ENCODE peak calls at places on chromosomes 4 and X, in four cellular contexts. L, G, J and N are unnamed samples.

GRCh38 chrX:44036336-44036735 is 63.1 kb upstream of the NDP start:
- DNase-seq in J (peak), L (no peak), G (peak), N (no peak)

GRCh38 chrX:17613979-17614572 is 123.2 kb upstream of the SCML1 start:
- DNase-seq in G (peak), J (peak), L (no peak), N (no peak)

GRCh38 chr4:94140998-94141397 is 66.7 kb upstream of the SMARCAD1 start:
- DNase-seq in J (no peak), G (no peak), L (no peak), N (no peak)

GRCh38 chr4:77263247-77263646 is 106.2 kb downstream of the CCNG2 start:
- DNase-seq in L (no peak), J (no peak), G (peak), N (no peak)

GRCh38 chrX:38335382-38335781 is 8.1 kb upstream of the RPGR start:
- DNase-seq in G (no peak), J (no peak), L (no peak), N (no peak)

GRCh38 chrX:41507899-41508298 is 60.8 kb downstream of the NYX start:
- DNase-seq in J (no peak), G (peak), L (no peak), N (no peak)

GRCh38 chr4:106502106-106502699 is 133.6 kb upstream of the GIMD1 start:
- DNase-seq in G (peak), L (peak), J (peak), N (peak)

GRCh38 chr4:10587697-10588096 is 96.9 kb downstream of the CLNK start:
- DNase-seq in G (no peak), L (no peak), J (peak), N (no peak)

GRCh38 chr4:54228563-54229501 is at the start of gene PDGFRA:
- DNase-seq in L (peak), G (peak), J (peak), N (peak)

GRCh38 chrX:119984652-119985051 is 41.1 kb upstream of the NKAP start:
- DNase-seq in L (no peak), J (no peak), G (no peak), N (no peak)

GRCh38 chr4:15851969-15852368 is 73.8 kb downstream of the CD38 start:
- DNase-seq in J (no peak), L (no peak), G (no peak), N (no peak)

GRCh38 chr4:84920591-84920990 is 45.9 kb downstream of the WDFY3 start:
- DNase-seq in G (peak), J (no peak), L (no peak), N (no peak)

GRCh38 chr4:52377563-52377962 is 281.5 kb downstream of the USP46 start:
- DNase-seq in G (no peak), J (peak), L (peak), N (no peak)

GRCh38 chr4:82710202-82710929 is 88.2 kb downstream of the SCD5 start:
- DNase-seq in L (peak), J (peak), G (no peak), N (no peak)

GRCh38 chrX:128543114-128543513 is 490.9 kb upstream of the ACTRT1 start:
- DNase-seq in G (no peak), L (no peak), J (no peak), N (no peak)
- H3K56ac ChIP-seq in G (no peak), L (no peak), J (no peak), N (no peak)

DNA sequence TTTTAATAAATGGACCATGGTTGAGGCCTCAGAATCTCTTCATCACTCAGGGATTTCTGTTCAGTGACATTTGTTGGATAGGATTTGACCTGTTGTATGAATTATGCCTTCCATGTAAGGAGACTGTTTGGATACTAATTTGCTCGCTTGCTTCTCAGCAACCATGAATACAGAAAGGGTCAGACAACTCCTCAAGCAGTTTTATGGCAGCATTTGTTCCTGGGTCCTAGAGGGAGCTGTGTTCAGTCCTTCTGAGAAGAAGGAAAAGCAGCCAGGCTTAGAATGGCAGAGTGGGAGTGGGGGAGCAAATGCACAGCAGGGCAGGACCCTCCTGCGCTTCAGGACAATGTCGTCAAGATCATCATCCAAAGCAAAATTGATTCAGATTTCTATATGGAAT is 269.8 kb upstream of the LCORL start:
- DNase-seq in J (peak), G (no peak), L (no peak), N (no peak)
- H3K56ac ChIP-seq in J (peak), G (no peak), L (no peak), N (no peak)

GRCh38 chr4:136784326-136784725 is 748.0 kb downstream of the PCDH18 start:
- DNase-seq in G (peak), J (no peak), L (no peak), N (no peak)
- H3K56ac ChIP-seq in G (no peak), J (no peak), L (no peak), N (no peak)

GRCh38 chr4:3689006-3689405 is 77.2 kb upstream of the ADRA2C start:
- DNase-seq in G (no peak), J (no peak), L (no peak), N (no peak)
- H3K56ac ChIP-seq in G (no peak), J (no peak), L (no peak), N (no peak)

GRCh38 chr4:144595681-144596080 is 50.3 kb upstream of the HHIP start:
- DNase-seq in L (no peak), G (no peak), J (no peak), N (no peak)
- H3K56ac ChIP-seq in L (no peak), G (no peak), J (no peak), N (no peak)

GRCh38 chrX:10470009-10470408 is 150.4 kb downstream of the MID1 start:
- DNase-seq in L (no peak), G (peak), J (no peak), N (no peak)
- H3K56ac ChIP-seq in L (no peak), G (no peak), J (no peak), N (no peak)

GRCh38 chrX:20653070-20653469 is 386.4 kb upstream of the RPS6KA3 start:
- DNase-seq in J (no peak), L (no peak), G (no peak), N (no peak)
- H3K56ac ChIP-seq in J (no peak), L (no peak), G (no peak), N (no peak)